ENCODE peak calls at places on chromosome 19, in five cellular contexts. One of them, this sample, is unnamed. For H3K4me1, the result is how much of the 10 kb centered on the place peaks cover.

GRCh38 chr19:47247308-47247990 is 8.9 kb upstream of the CCDC9 start:
- DNase-seq in SK-N-SH: peak
- DNase-seq in left ventricle myocardium inferior: peak
- DNase-seq in GM23248: peak
- DNase-seq in iPS DF 6.9: no peak
- DNase-seq in this sample: peak

GRCh38 chr19:54421169-54421516 is 5.9 kb downstream of the TTYH1 start:
- DNase-seq in SK-N-SH: no peak
- DNase-seq in left ventricle myocardium inferior: no peak
- DNase-seq in GM23248: no peak
- DNase-seq in iPS DF 6.9: no peak
- DNase-seq in this sample: no peak

GRCh38 chr19:13018037-13018914 is 23.0 kb downstream of the NFIX start:
- DNase-seq in SK-N-SH: peak
- DNase-seq in left ventricle myocardium inferior: peak
- DNase-seq in GM23248: peak
- DNase-seq in iPS DF 6.9: no peak
- DNase-seq in this sample: no peak

GRCh38 chr19:5594521-5594950 is 26.8 kb upstream of the TINCR start:
- DNase-seq in SK-N-SH: no peak
- DNase-seq in left ventricle myocardium inferior: no peak
- DNase-seq in GM23248: no peak
- DNase-seq in iPS DF 6.9: no peak
- DNase-seq in this sample: no peak

GRCh38 chr19:44696939-44697669 is 1.8 kb upstream of the CEACAM16 start:
- DNase-seq in SK-N-SH: no peak
- DNase-seq in left ventricle myocardium inferior: no peak
- DNase-seq in GM23248: no peak
- DNase-seq in iPS DF 6.9: no peak
- DNase-seq in this sample: no peak

GRCh38 chr19:16371540-16371986 is 46.9 kb downstream of the KLF2 start:
- DNase-seq in SK-N-SH: no peak
- DNase-seq in left ventricle myocardium inferior: peak
- DNase-seq in GM23248: no peak
- DNase-seq in iPS DF 6.9: no peak
- DNase-seq in this sample: no peak

GRCh38 chr19:11096210-11096841 is 7.1 kb downstream of the LDLR start:
- DNase-seq in SK-N-SH: no peak
- DNase-seq in left ventricle myocardium inferior: peak
- DNase-seq in GM23248: peak
- DNase-seq in iPS DF 6.9: no peak
- DNase-seq in this sample: no peak

GRCh38 chr19:51031220-51031879 is 3.5 kb downstream of the KLK12 start:
- DNase-seq in SK-N-SH: peak
- DNase-seq in left ventricle myocardium inferior: no peak
- DNase-seq in GM23248: no peak
- DNase-seq in iPS DF 6.9: no peak
- DNase-seq in this sample: no peak

GRCh38 chr19:4436231-4436630 is 21.4 kb downstream of the UBXN6 start:
- DNase-seq in SK-N-SH: no peak
- DNase-seq in left ventricle myocardium inferior: no peak
- DNase-seq in GM23248: no peak
- DNase-seq in iPS DF 6.9: no peak
- DNase-seq in this sample: no peak

GRCh38 chr19:12052057-12052570 is 647 bp downstream of the ZNF878 start:
- DNase-seq in SK-N-SH: peak
- DNase-seq in left ventricle myocardium inferior: no peak
- DNase-seq in GM23248: peak
- DNase-seq in iPS DF 6.9: no peak
- DNase-seq in this sample: peak

GRCh38 chr19:57949702-57950101 is 2.2 kb upstream of the ZNF256 start:
- DNase-seq in SK-N-SH: no peak
- DNase-seq in left ventricle myocardium inferior: no peak
- DNase-seq in GM23248: no peak
- DNase-seq in iPS DF 6.9: no peak
- DNase-seq in this sample: no peak

GRCh38 chr19:5697022-5697889 is 7.2 kb downstream of the RPL36 start:
- DNase-seq in SK-N-SH: peak
- DNase-seq in left ventricle myocardium inferior: no peak
- DNase-seq in GM23248: no peak
- DNase-seq in iPS DF 6.9: no peak
- DNase-seq in this sample: no peak

GRCh38 chr19:30529876-30530275 is 157.7 kb downstream of the ZNF536 start:
- DNase-seq in SK-N-SH: peak
- DNase-seq in left ventricle myocardium inferior: no peak
- DNase-seq in GM23248: no peak
- DNase-seq in iPS DF 6.9: no peak
- DNase-seq in this sample: peak

GRCh38 chr19:46296722-46297431 is at the start of gene HIF3A:
- DNase-seq in SK-N-SH: peak
- DNase-seq in left ventricle myocardium inferior: peak
- DNase-seq in GM23248: peak
- DNase-seq in iPS DF 6.9: peak
- DNase-seq in this sample: no peak

GRCh38 chr19:41589371-41589770 is 13.4 kb downstream of the CEACAM21 start:
- DNase-seq in SK-N-SH: no peak
- DNase-seq in left ventricle myocardium inferior: no peak
- DNase-seq in GM23248: no peak
- DNase-seq in iPS DF 6.9: no peak
- DNase-seq in this sample: no peak

GRCh38 chr19:3006075-3006767 is 22.9 kb downstream of the TLE2 start:
- DNase-seq in SK-N-SH: no peak
- DNase-seq in left ventricle myocardium inferior: no peak
- DNase-seq in GM23248: no peak
- DNase-seq in iPS DF 6.9: no peak
- DNase-seq in this sample: no peak

GRCh38 chr19:4365791-4366665 is 22.7 kb downstream of the MPND start:
- DNase-seq in SK-N-SH: no peak
- DNase-seq in left ventricle myocardium inferior: no peak
- DNase-seq in GM23248: no peak
- DNase-seq in iPS DF 6.9: no peak
- DNase-seq in this sample: no peak

GRCh38 chr19:1243768-1244692 is 2.5 kb downstream of the ATP5F1D start:
- DNase-seq in SK-N-SH: peak
- DNase-seq in left ventricle myocardium inferior: peak
- DNase-seq in GM23248: peak
- DNase-seq in iPS DF 6.9: no peak
- DNase-seq in this sample: peak

GRCh38 chr19:21848706-21849105 is 12.7 kb upstream of the ZNF43 start:
- DNase-seq in SK-N-SH: no peak
- DNase-seq in left ventricle myocardium inferior: no peak
- DNase-seq in GM23248: no peak
- DNase-seq in iPS DF 6.9: no peak
- DNase-seq in this sample: no peak

GRCh38 chr19:42965204-42965603 is 28.2 kb upstream of the PSG7 start:
- DNase-seq in SK-N-SH: peak
- DNase-seq in left ventricle myocardium inferior: no peak
- DNase-seq in GM23248: peak
- DNase-seq in iPS DF 6.9: no peak
- DNase-seq in this sample: no peak

GRCh38 chr19:14611051-14611450 is 28.2 kb downstream of the CLEC17A start:
- DNase-seq in SK-N-SH: no peak
- DNase-seq in left ventricle myocardium inferior: no peak
- DNase-seq in GM23248: no peak
- DNase-seq in iPS DF 6.9: no peak
- DNase-seq in this sample: no peak

GRCh38 chr19:13872695-13873389 is 4.1 kb upstream of the NANOS3 start:
- DNase-seq in SK-N-SH: peak
- DNase-seq in left ventricle myocardium inferior: no peak
- DNase-seq in GM23248: no peak
- DNase-seq in iPS DF 6.9: no peak
- DNase-seq in this sample: no peak

GRCh38 chr19:20964798-20965197 is 41.7 kb downstream of the ZNF85 start:
- DNase-seq in SK-N-SH: no peak
- DNase-seq in left ventricle myocardium inferior: no peak
- DNase-seq in GM23248: peak
- DNase-seq in iPS DF 6.9: peak
- DNase-seq in this sample: no peak

GRCh38 chr19:6233051-6233826 is 46.5 kb downstream of the MLLT1 start:
- DNase-seq in SK-N-SH: no peak
- DNase-seq in left ventricle myocardium inferior: peak
- DNase-seq in GM23248: peak
- DNase-seq in iPS DF 6.9: no peak
- DNase-seq in this sample: peak

GRCh38 chr19:9531933-9532332 is 6.5 kb downstream of the ZNF426 start:
- DNase-seq in SK-N-SH: no peak
- DNase-seq in left ventricle myocardium inferior: no peak
- DNase-seq in GM23248: peak
- DNase-seq in iPS DF 6.9: no peak
- DNase-seq in this sample: no peak

GRCh38 chr19:48659768-48660167 is 13.0 kb downstream of the NTN5 start:
- DNase-seq in SK-N-SH: no peak
- DNase-seq in left ventricle myocardium inferior: no peak
- DNase-seq in GM23248: peak
- DNase-seq in iPS DF 6.9: no peak
- DNase-seq in this sample: no peak

GRCh38 chr19:48658483-48658882 is 12.5 kb upstream of the CA11 start:
- DNase-seq in SK-N-SH: no peak
- DNase-seq in left ventricle myocardium inferior: no peak
- DNase-seq in GM23248: no peak
- DNase-seq in iPS DF 6.9: no peak
- DNase-seq in this sample: no peak

GRCh38 chr19:48660854-48661731 is 11.7 kb downstream of the NTN5 start:
- DNase-seq in SK-N-SH: peak
- DNase-seq in left ventricle myocardium inferior: peak
- DNase-seq in GM23248: peak
- DNase-seq in iPS DF 6.9: peak
- DNase-seq in this sample: peak

GRCh38 chr19:48654299-48655059 is 8.5 kb upstream of the CA11 start:
- DNase-seq in SK-N-SH: peak
- DNase-seq in left ventricle myocardium inferior: no peak
- DNase-seq in GM23248: no peak
- DNase-seq in iPS DF 6.9: no peak
- DNase-seq in this sample: peak

DNA sequence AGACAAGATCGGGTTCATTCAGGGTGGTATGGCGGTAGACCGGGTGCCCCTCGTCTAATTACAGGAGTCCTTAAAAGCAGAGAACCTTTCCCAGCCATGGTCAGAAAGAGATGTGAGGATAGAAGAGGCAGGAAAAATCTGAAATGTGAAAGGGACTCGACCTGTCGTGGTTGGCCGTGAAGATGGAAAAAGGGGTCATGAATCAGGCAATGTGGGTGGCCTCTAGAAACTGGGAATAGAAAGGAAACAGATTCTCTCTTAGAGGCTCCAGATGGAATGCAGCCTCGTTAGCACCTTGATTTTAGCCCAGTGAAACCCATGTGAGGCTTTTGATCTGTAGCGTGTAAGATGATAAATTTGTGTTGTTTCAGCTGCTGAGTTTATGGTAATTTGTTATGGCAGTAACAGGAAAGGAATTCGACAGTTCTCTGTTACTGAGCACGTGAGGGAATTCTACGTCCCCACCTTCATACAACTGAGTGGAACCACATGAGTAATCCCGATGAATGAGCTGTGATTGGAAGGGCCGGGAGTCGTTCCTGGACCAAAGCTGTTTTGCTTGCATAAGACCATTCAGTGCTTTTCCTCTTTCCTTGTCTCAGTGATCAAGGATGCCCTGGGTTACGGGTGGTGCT is 11.0 kb upstream of the CA11 start:
- DNase-seq in SK-N-SH: no peak
- DNase-seq in left ventricle myocardium inferior: no peak
- DNase-seq in GM23248: peak
- DNase-seq in iPS DF 6.9: no peak
- DNase-seq in this sample: peak
- H3K4me1 ChIP-seq in SK-N-SH: under half
- H3K4me1 ChIP-seq in left ventricle myocardium inferior: under half
- H3K4me1 ChIP-seq in GM23248: under half
- H3K4me1 ChIP-seq in iPS DF 6.9: under half
- H3K4me1 ChIP-seq in this sample: under half

GRCh38 chr19:49189259-49189658 is 31.7 kb downstream of the TRPM4 start:
- DNase-seq in SK-N-SH: no peak
- DNase-seq in left ventricle myocardium inferior: no peak
- DNase-seq in GM23248: no peak
- DNase-seq in iPS DF 6.9: no peak
- DNase-seq in this sample: no peak
- H3K27ac ChIP-seq in SK-N-SH: no peak
- H3K27ac ChIP-seq in left ventricle myocardium inferior: peak
- H3K27ac ChIP-seq in GM23248: no peak
- H3K27ac ChIP-seq in iPS DF 6.9: no peak
- H3K27ac ChIP-seq in this sample: no peak

GRCh38 chr19:49491030-49491803 is 3.8 kb downstream of the RPL13A start:
- DNase-seq in SK-N-SH: no peak
- DNase-seq in left ventricle myocardium inferior: no peak
- DNase-seq in GM23248: no peak
- DNase-seq in iPS DF 6.9: no peak
- DNase-seq in this sample: no peak
- H3K4me1 ChIP-seq in SK-N-SH: under half
- H3K4me1 ChIP-seq in left ventricle myocardium inferior: under half
- H3K4me1 ChIP-seq in GM23248: under half
- H3K4me1 ChIP-seq in iPS DF 6.9: under half
- H3K4me1 ChIP-seq in this sample: under half

GRCh38 chr19:48696353-48697010 is 711 bp downstream of the FUT2 start:
- DNase-seq in SK-N-SH: no peak
- DNase-seq in left ventricle myocardium inferior: no peak
- DNase-seq in GM23248: peak
- DNase-seq in iPS DF 6.9: no peak
- DNase-seq in this sample: peak

GRCh38 chr19:48698046-48698445 is 2.3 kb downstream of the FUT2 start:
- DNase-seq in SK-N-SH: no peak
- DNase-seq in left ventricle myocardium inferior: no peak
- DNase-seq in GM23248: peak
- DNase-seq in iPS DF 6.9: no peak
- DNase-seq in this sample: peak

GRCh38 chr19:48695743-48696352 is at the start of gene FUT2:
- DNase-seq in SK-N-SH: no peak
- DNase-seq in left ventricle myocardium inferior: no peak
- DNase-seq in GM23248: no peak
- DNase-seq in iPS DF 6.9: no peak
- DNase-seq in this sample: no peak
- H3K27ac ChIP-seq in SK-N-SH: no peak
- H3K27ac ChIP-seq in left ventricle myocardium inferior: peak
- H3K27ac ChIP-seq in GM23248: no peak
- H3K27ac ChIP-seq in iPS DF 6.9: no peak
- H3K27ac ChIP-seq in this sample: peak

GRCh38 chr19:19371056-19371455 is 34.4 kb upstream of the GATAD2A start:
- DNase-seq in SK-N-SH: no peak
- DNase-seq in left ventricle myocardium inferior: no peak
- DNase-seq in GM23248: peak
- DNase-seq in iPS DF 6.9: no peak
- DNase-seq in this sample: no peak
- H3K4me1 ChIP-seq in SK-N-SH: under half
- H3K4me1 ChIP-seq in left ventricle myocardium inferior: under half
- H3K4me1 ChIP-seq in GM23248: under half
- H3K4me1 ChIP-seq in iPS DF 6.9: under half
- H3K4me1 ChIP-seq in this sample: under half